ENCODE peak calls at places on chromosomes 6 and 20, in eight cellular contexts. Q is ACHN; Z is stimulated activated CD8-positive, alpha-beta memory T cell treated with anti-CD3 and anti-CD28 coated beads, Interleukin-2, amount 100 ng/mL, for 1 hour; Y is A172; E is aorta; M is globus pallidus; T is stromal cell of bone marrow; C is stimulated activated CD4-positive, alpha-beta T cell treated with anti-CD3 and anti-CD28 coated beads, Interleukin-4, amount 100 ng/mL, for 48 hours. J is an unnamed sample.
A peak's percentile ranks its signal among the peaks of the same experiment; 100 is the strongest.

GRCh38 chr20:17379651-17380050 is 151.5 kb downstream of the BFSP1 start:
- DNase-seq in E (no peak), C (no peak), T (no peak), Z (no peak), Q (no peak), M (no peak), Y (no peak), J (no peak)

GRCh38 chr20:11205769-11206362 is 532.1 kb upstream of the JAG1 start:
- DNase-seq in Q (no peak), Y (no peak), M (no peak), T (no peak), Z (no peak), E (no peak), C (no peak), J (no peak)

GRCh38 chr20:14986026-14986655 is 648.7 kb upstream of the FLRT3 start:
- DNase-seq in T (no peak), Q (peak; percentile 31), E (no peak), Z (no peak), Y (peak; percentile 12), C (no peak), M (no peak), J (no peak)

GRCh38 chr6:80725156-80725930 is 618.9 kb downstream of the BCKDHB start:
- DNase-seq in C (no peak), M (no peak), Z (no peak), E (no peak), Y (no peak), Q (no peak), T (no peak), J (no peak)

GRCh38 chr20:87372-87771 is at the start of gene DEFB125:
- DNase-seq in C (no peak), M (no peak), E (no peak), Z (no peak), T (no peak), Y (no peak), Q (peak; percentile 6), J (no peak)

GRCh38 chr20:24149881-24150307 is 161.3 kb upstream of the GGTLC1 start:
- DNase-seq in Z (no peak), Y (no peak), T (no peak), M (no peak), Q (peak; percentile 7), E (no peak), C (no peak), J (no peak)

GRCh38 chr6:89989742-89990141 is 95.5 kb downstream of the GJA10 start:
- DNase-seq in M (no peak), Q (no peak), Z (no peak), Y (no peak), E (no peak), T (peak; percentile 63), C (no peak), J (no peak)

GRCh38 chr6:131383421-131384411 is 189.3 kb upstream of the ARG1 start:
- DNase-seq in Y (peak; percentile 23), M (no peak), Z (no peak), E (no peak), C (no peak), Q (no peak), T (no peak), J (no peak)

GRCh38 chr6:33313105-33313708 is 671 bp downstream of the TAPBP start:
- DNase-seq in Z (no peak), T (no peak), E (no peak), Y (no peak), M (peak; percentile 42), Q (no peak), C (peak; percentile 37), J (no peak)

GRCh38 chr20:3739054-3739925 is 6.8 kb downstream of the HSPA12B start:
- DNase-seq in Y (no peak), Z (no peak), E (peak; percentile 36), Q (no peak), C (no peak), M (no peak), T (no peak), J (no peak)

GRCh38 chr6:139152892-139153271 is 18.0 kb downstream of the HECA start:
- DNase-seq in Q (no peak), E (no peak), C (no peak), Z (no peak), T (no peak), Y (no peak), M (no peak), J (no peak)

GRCh38 chr6:109010703-109011102 is 83.9 kb downstream of the SESN1 start:
- DNase-seq in Q (no peak), E (no peak), C (no peak), Z (no peak), M (no peak), Y (no peak), T (no peak), J (peak; percentile 38)

GRCh38 chr20:56924976-56925695 is 296.0 kb downstream of the TFAP2C start:
- DNase-seq in C (no peak), M (no peak), Q (no peak), Z (no peak), Y (no peak), T (no peak), E (no peak), J (no peak)

GRCh38 chr6:28838289-28838633 is 85.5 kb downstream of the TRIM27 start:
- DNase-seq in M (peak; percentile 81), T (peak; percentile 47), Y (peak; percentile 64), Q (peak; percentile 68), E (peak; percentile 54), Z (no peak), C (peak; percentile 51), J (peak; percentile 71)

GRCh38 chr6:170285482-170285881 is 5.4 kb downstream of the DLL1 start:
- DNase-seq in Z (no peak), C (no peak), Y (no peak), M (no peak), E (no peak), T (no peak), Q (no peak), J (no peak)

GRCh38 chr6:48087448-48087847 is 23.5 kb downstream of the PTCHD4 start:
- DNase-seq in M (no peak), E (no peak), T (no peak), C (no peak), Q (no peak), Z (no peak), Y (peak; percentile 25), J (no peak)

GRCh38 chr20:47365023-47365764 is 8.7 kb upstream of the ZMYND8 start:
- DNase-seq in Q (no peak), C (no peak), M (no peak), T (no peak), Z (no peak), Y (no peak), E (no peak), J (no peak)

GRCh38 chr20:31860431-31861345 is 9.6 kb downstream of the DUSP15 start:
- DNase-seq in E (peak; percentile 61), C (no peak), M (no peak), Q (peak; percentile 68), Y (no peak), Z (no peak), T (peak; percentile 54), J (no peak)

GRCh38 chr20:59032713-59033059 is 551 bp upstream of the ATP5F1E start:
- DNase-seq in E (no peak), M (no peak), Q (peak; percentile 52), Y (peak; percentile 57), T (no peak), C (no peak), Z (no peak), J (peak; percentile 78)

GRCh38 chr6:148839044-148839443 is 92.2 kb downstream of the UST start:
- DNase-seq in Y (no peak), M (no peak), C (no peak), T (no peak), E (no peak), Q (no peak), Z (no peak), J (no peak)

GRCh38 chr6:79193971-79194370 is 40.5 kb downstream of the HMGN3 start:
- DNase-seq in T (no peak), Z (no peak), Q (no peak), E (no peak), C (no peak), Y (no peak), M (no peak), J (no peak)

GRCh38 chr20:61128701-61129655 is 123.1 kb upstream of the CDH4 start:
- DNase-seq in M (no peak), T (no peak), Q (no peak), Y (no peak), C (no peak), E (no peak), Z (no peak), J (no peak)